ENCODE peak calls at places on chromosomes 11 and 22, in four cellular contexts. V is A549, H is HepG2, N is WTC11. T is an unnamed sample.
A peak's percentile ranks its signal among the peaks of the same experiment; 100 is the strongest.

GRCh38 chr11:47724041-47724729 is 9.0 kb upstream of the AGBL2 start:
- DNase-seq in V (no peak), N (no peak), H (peak; percentile 98), T (no peak)

GRCh38 chr11:45765836-45766235 is 39.1 kb upstream of the SLC35C1 start:
- DNase-seq in N (no peak), V (no peak), H (no peak), T (no peak)

GRCh38 chr11:34161361-34161760 is 55.9 kb downstream of the NAT10 start:
- DNase-seq in V (no peak), N (no peak), H (no peak), T (no peak)

GRCh38 chr22:30296324-30296723 is 7.0 kb upstream of the CASTOR1 start:
- DNase-seq in N (no peak), H (no peak), V (no peak), T (no peak)

GRCh38 chr11:64638017-64638664 is 47.1 kb downstream of the SLC22A12 start:
- DNase-seq in V (no peak), H (no peak), N (peak; percentile 43), T (peak; percentile 71)

GRCh38 chr11:77175869-77176539 is 48.0 kb downstream of the MYO7A start:
- DNase-seq in V (no peak), H (no peak), N (peak; percentile 66), T (no peak)

GRCh38 chr11:13869404-13869886 is 93.1 kb upstream of the SPON1 start:
- DNase-seq in V (no peak), N (no peak), H (no peak), T (no peak)

GRCh38 chr22:35892192-35892591 is 136.4 kb downstream of the RBFOX2 start:
- DNase-seq in V (no peak), N (no peak), H (no peak), T (no peak)

GRCh38 chr22:45240810-45241631 is at the start of gene KIAA0930:
- DNase-seq in H (peak; percentile 53), V (peak; percentile 67), N (peak; percentile 87), T (peak; percentile 98)
- TF ChIP-seq HMGXB4 in H (no peak), V (no peak), N (no peak), T (no peak)

DNA sequence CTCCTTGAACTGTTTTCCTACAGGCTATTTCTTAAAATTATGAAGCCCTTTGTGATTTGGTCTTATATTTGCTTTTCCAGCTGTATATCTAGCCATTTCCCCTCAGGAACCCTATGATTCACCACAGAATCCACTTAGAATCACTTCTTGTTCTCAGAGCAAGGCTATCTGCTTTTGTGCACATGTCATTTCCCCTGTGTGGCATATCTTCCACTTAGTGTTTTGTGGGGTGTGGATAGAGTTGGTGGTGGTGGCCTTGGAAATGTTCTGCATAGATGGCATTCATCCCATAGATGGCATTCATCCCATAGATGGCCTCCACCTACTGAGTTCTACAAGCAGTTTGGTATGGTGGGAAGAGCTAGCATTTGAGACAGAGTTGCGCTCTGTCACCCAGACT is 44.7 kb downstream of the SWAP70 start:
- DNase-seq in V (no peak), N (no peak), H (no peak), T (no peak)
- TF ChIP-seq HMGXB4 in V (no peak), N (no peak), H (no peak), T (no peak)

GRCh38 chr11:92556435-92556834 is 331.8 kb downstream of the FAT3 start:
- DNase-seq in H (no peak), N (no peak), V (no peak), T (no peak)
- TF ChIP-seq HMGXB4 in H (no peak), N (no peak), V (no peak), T (no peak)

GRCh38 chr22:40383905-40384304 is 13.5 kb downstream of the SGSM3 start:
- DNase-seq in H (no peak), N (no peak), V (no peak), T (no peak)
- TF ChIP-seq HMGXB4 in H (no peak), N (no peak), V (no peak), T (no peak)

GRCh38 chr11:72856065-72856464 is 41.9 kb downstream of the ATG16L2 start:
- DNase-seq in H (no peak), N (no peak), V (no peak), T (no peak)
- TF ChIP-seq HMGXB4 in H (no peak), N (no peak), V (no peak), T (no peak)

GRCh38 chr22:46618667-46619066 is 1.5 kb upstream of the GRAMD4 start:
- DNase-seq in N (no peak), H (no peak), V (no peak), T (no peak)
- TF ChIP-seq HMGXB4 in N (no peak), H (no peak), V (no peak), T (no peak)

GRCh38 chr11:2529173-2529572 is 84.4 kb downstream of the KCNQ1 start:
- DNase-seq in N (no peak), H (no peak), V (no peak), T (no peak)

GRCh38 chr11:2526808-2527381 is 82.1 kb downstream of the KCNQ1 start:
- DNase-seq in N (peak; percentile 48), H (no peak), V (no peak), T (peak; percentile 27)

GRCh38 chr11:2527621-2528291 is 82.9 kb downstream of the KCNQ1 start:
- DNase-seq in N (peak; percentile 7), H (no peak), V (no peak), T (no peak)

GRCh38 chr11:2529636-2530035 is 84.8 kb downstream of the KCNQ1 start:
- DNase-seq in V (no peak), H (no peak), N (no peak), T (no peak)

DNA sequence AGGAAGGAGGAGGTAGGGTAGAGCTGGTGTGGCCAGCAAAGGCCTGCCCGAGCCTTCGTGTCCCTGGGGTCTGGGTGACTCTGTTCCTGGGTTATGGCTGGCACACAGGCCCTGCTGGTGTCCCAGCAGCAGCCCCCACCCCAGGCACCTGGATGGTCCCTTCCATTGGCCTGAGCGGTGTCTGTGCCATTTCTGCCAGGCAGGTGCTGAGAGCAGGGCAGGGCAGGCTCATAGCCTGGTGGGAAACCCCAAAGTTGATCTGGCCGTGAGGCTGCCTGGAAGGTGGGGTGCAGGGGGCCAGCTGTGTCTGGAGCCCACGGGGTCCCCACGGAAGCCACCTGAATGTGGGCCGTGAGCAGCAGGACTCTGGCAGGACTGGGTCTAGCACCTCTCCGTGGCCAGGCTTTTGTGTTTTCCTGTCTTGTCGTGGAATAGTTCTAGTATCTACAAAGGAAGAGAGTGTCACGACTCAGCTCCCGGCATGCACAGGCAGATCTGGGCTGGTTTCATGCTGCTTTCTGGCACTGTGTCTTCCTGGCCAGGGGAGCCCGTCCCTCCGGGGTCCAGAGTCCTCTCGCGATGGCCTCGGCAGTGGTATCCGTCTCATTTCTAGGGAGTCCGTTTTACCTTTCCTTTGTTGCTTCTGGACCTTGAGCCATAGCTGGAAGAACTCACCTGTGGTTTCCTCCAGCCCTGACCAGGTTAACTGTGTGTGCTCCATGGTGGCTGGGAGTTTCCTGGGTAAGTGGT is 83.7 kb downstream of the KCNQ1 start:
- DNase-seq in V (no peak), N (peak; percentile 6), H (no peak), T (no peak)
- TF ChIP-seq HMGXB4 in V (no peak), N (no peak), H (no peak), T (no peak)

DNA sequence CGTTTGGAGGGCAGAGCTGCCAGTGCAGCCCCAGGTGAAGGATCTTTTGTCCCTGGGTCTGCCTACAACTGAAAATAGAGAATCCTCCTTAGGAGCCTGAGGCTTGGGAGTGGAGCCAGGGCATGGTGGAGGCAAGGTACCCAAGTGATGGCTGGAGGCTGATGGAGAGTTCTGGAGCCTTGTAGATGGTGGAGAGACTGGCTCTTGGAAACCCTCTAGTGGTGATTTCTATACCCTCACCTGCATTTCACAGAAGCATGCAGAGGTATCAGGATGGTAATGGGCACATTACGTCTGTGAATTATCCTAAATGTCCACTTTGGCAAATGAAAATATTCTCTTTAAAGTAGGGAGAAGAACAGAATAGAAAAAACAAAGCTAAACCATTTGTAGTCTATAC is 44.4 kb downstream of the INSC start:
- DNase-seq in N (no peak), H (no peak), V (peak; percentile 11), T (peak; percentile 26)
- TF ChIP-seq HMGXB4 in N (no peak), H (no peak), V (no peak), T (no peak)

DNA sequence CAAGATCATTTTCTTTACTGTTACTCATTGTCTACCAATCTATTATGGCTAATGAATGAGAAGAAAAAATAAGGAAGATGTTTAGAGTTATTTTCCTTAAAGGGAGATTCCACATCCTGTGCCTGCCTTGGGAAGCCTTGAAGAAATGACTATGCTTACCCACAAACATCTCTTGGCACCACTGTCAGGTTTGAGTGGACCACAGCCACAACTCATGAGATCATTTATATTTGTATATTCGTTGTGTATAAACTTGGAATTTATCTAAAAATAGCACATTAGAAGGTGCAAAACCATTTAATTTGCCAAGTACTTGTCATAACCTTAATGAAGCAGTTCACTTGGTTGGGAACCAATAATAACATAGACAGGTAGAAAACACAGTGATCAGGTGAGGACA is 740.8 kb downstream of the DLG2 start:
- DNase-seq in N (no peak), H (no peak), V (no peak), T (no peak)
- TF ChIP-seq HMGXB4 in N (no peak), H (no peak), V (no peak), T (no peak)

DNA sequence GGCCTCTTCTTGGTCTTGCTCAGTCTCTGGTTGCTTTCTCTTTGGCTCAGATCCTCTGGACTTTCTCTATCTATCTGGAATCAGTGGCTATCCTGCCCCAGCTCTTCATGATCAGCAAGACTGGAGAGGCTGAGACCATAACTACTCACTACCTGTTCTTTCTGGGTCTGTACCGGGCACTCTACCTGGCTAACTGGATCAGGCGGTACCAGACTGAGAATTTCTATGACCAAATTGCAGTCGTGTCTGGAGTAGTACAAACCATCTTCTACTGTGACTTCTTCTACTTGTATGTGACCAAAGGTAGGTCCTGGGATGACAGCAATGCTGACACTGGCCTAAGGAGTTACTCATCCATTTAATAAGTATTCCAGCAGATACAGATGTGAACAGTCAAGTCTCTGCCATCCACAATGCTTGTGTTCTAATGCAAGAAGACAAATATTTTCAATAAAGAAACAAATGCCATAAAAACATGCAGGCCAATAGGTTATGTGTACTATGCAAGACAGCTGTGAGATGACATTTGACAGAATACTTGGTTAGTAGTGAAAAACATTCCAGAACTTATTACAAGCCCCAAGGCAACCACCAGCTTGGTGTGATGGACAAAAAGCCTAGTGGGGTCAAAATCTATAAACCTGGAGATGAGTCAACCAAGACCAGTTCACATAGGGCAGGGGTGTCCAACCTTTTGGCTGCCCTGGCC is 13.4 kb downstream of the KDELR3 start:
- DNase-seq in V (no peak), N (no peak), H (no peak), T (no peak)
- TF ChIP-seq HMGXB4 in V (no peak), N (no peak), H (no peak), T (no peak)